ENCODE peak calls at places on chromosomes 11 and 22, in five cellular contexts. One of them, this sample, is unnamed.

GRCh38 chr11:59206635-59207034 is 6.1 kb downstream of the MPEG1 start:
- DNase-seq in adipocyte: peak
- DNase-seq in pancreas: peak
- DNase-seq in CD8-positive, alpha-beta T cell: no peak
- DNase-seq in AG08395: peak
- DNase-seq in this sample: no peak

GRCh38 chr22:27393371-27393770 is 408.2 kb downstream of the MN1 start:
- DNase-seq in adipocyte: no peak
- DNase-seq in pancreas: peak
- DNase-seq in CD8-positive, alpha-beta T cell: no peak
- DNase-seq in AG08395: no peak
- DNase-seq in this sample: no peak

GRCh38 chr22:35191412-35191811 is 65.9 kb upstream of the HMGXB4 start:
- DNase-seq in adipocyte: peak
- DNase-seq in pancreas: no peak
- DNase-seq in CD8-positive, alpha-beta T cell: no peak
- DNase-seq in AG08395: peak
- DNase-seq in this sample: no peak

GRCh38 chr11:18329196-18329870 is 7.0 kb downstream of the GTF2H1 start:
- DNase-seq in adipocyte: no peak
- DNase-seq in pancreas: no peak
- DNase-seq in CD8-positive, alpha-beta T cell: no peak
- DNase-seq in AG08395: no peak
- DNase-seq in this sample: no peak

GRCh38 chr22:27842994-27843431 is 41.5 kb upstream of the MN1 start:
- DNase-seq in adipocyte: peak
- DNase-seq in pancreas: no peak
- DNase-seq in CD8-positive, alpha-beta T cell: no peak
- DNase-seq in AG08395: peak
- DNase-seq in this sample: peak

GRCh38 chr11:126149759-126150236 is 61.7 kb downstream of the RPUSD4 start:
- DNase-seq in adipocyte: no peak
- DNase-seq in pancreas: no peak
- DNase-seq in CD8-positive, alpha-beta T cell: no peak
- DNase-seq in AG08395: no peak
- DNase-seq in this sample: no peak

GRCh38 chr11:91248199-91248807 is 976.3 kb upstream of the FAT3 start:
- DNase-seq in adipocyte: peak
- DNase-seq in pancreas: peak
- DNase-seq in CD8-positive, alpha-beta T cell: no peak
- DNase-seq in AG08395: no peak
- DNase-seq in this sample: no peak

GRCh38 chr11:67311556-67312082 is 8.3 kb downstream of the SSH3 start:
- DNase-seq in adipocyte: no peak
- DNase-seq in pancreas: no peak
- DNase-seq in CD8-positive, alpha-beta T cell: no peak
- DNase-seq in AG08395: no peak
- DNase-seq in this sample: no peak